ENCODE peak calls at places on chromosomes 12 and 14, in seven cellular contexts. Q is stimulated activated CD8-positive, alpha-beta memory T cell treated with anti-CD3 and anti-CD28 coated beads, Interleukin-4, amount 100 ng/mL, for 1 hour; T is ELF-1; G is left ventricle myocardium superior; U is activated CD4-positive, alpha-beta T cell treated with anti-CD3 and anti-CD28 coated beads, Interleukin-2, amount 10 ng/mL, durations not matched to agents 7 days and 5 days; K is progenitor cell of endocrine pancreas; H is fibroblast of the conjunctiva. W is an unnamed sample.

GRCh38 chr14:95236221-95236620 is 78.9 kb upstream of the DICER1 start:
- DNase-seq in Q (no peak), T (no peak), G (no peak), U (no peak), K (no peak), H (no peak), W (no peak)

GRCh38 chr12:56004211-56004610 is 7.1 kb downstream of the SUOX start:
- DNase-seq in Q (no peak), T (no peak), G (no peak), U (no peak), K (no peak), H (no peak), W (no peak)

GRCh38 chr14:50544911-50545310 is 12.5 kb upstream of the MAP4K5 start:
- DNase-seq in Q (no peak), T (no peak), G (no peak), U (no peak), K (no peak), H (no peak), W (no peak)

GRCh38 chr14:21987937-21988336 is 314.3 kb upstream of the OR4E1 start:
- DNase-seq in Q (no peak), T (peak; percentile 1), G (no peak), U (peak; percentile 30), K (no peak), H (no peak), W (no peak)

GRCh38 chr12:95674631-95675030 is 115.9 kb downstream of the NTN4 start:
- DNase-seq in Q (no peak), T (no peak), G (no peak), U (no peak), K (no peak), H (peak; percentile 18), W (no peak)

GRCh38 chr14:73751157-73751691 is 37.0 kb upstream of the PNMA1 start:
- DNase-seq in Q (no peak), T (no peak), G (no peak), U (no peak), K (no peak), H (no peak), W (no peak)

GRCh38 chr12:52183544-52183910 is 8.3 kb downstream of the KRT80 start:
- DNase-seq in Q (no peak), T (peak; percentile 23), G (no peak), U (no peak), K (no peak), H (no peak), W (no peak)

GRCh38 chr14:69580009-69580577 is 5.4 kb upstream of the CCDC177 start:
- DNase-seq in Q (no peak), T (peak; percentile 75), G (no peak), U (peak; percentile 36), K (peak; percentile 24), H (peak; percentile 43), W (no peak)

GRCh38 chr12:53048780-53049401 is 974 bp upstream of the TNS2 start:
- DNase-seq in Q (no peak), T (peak; percentile 83), G (peak; percentile 86), U (no peak), K (no peak), H (no peak), W (no peak)

GRCh38 chr12:89392401-89392800 is 40.1 kb upstream of the DUSP6 start:
- DNase-seq in Q (no peak), T (no peak), G (no peak), U (no peak), K (no peak), H (no peak), W (no peak)

GRCh38 chr14:87999282-87999681 is 5.7 kb upstream of the GPR65 start:
- DNase-seq in Q (no peak), T (no peak), G (no peak), U (no peak), K (no peak), H (no peak), W (no peak)

GRCh38 chr12:24038211-24038997 is 88.9 kb upstream of the SOX5 start:
- DNase-seq in Q (no peak), T (peak; percentile 23), G (no peak), U (no peak), K (no peak), H (no peak), W (no peak)

GRCh38 chr12:13220848-13221247 is 24.3 kb downstream of the EMP1 start:
- DNase-seq in Q (no peak), T (no peak), G (no peak), U (no peak), K (no peak), H (no peak), W (no peak)

GRCh38 chr12:5565933-5566632 is 134.2 kb downstream of the NTF3 start:
- DNase-seq in Q (no peak), T (no peak), G (no peak), U (no peak), K (no peak), H (no peak), W (no peak)

GRCh38 chr12:57893460-57894353 is 47.2 kb upstream of the CTDSP2 start:
- DNase-seq in Q (no peak), T (peak; percentile 53), G (peak; percentile 96), U (no peak), K (no peak), H (peak; percentile 91), W (peak; percentile 93)